ENCODE peak calls at places on chromosomes 13 and 19, in six cellular contexts. One of them, this sample, is unnamed.

GRCh38 chr13:98295371-98295770 is 118.3 kb upstream of the RNF113B start:
- DNase-seq in NB4: no peak
- DNase-seq in omental fat pad: no peak
- DNase-seq in tibial nerve: no peak
- DNase-seq in H9: no peak
- DNase-seq in fibroblast of lung: peak; percentile 41
- DNase-seq in this sample: no peak

GRCh38 chr13:91020635-91021034 is 326.9 kb upstream of the MIR17HG start:
- DNase-seq in NB4: no peak
- DNase-seq in omental fat pad: no peak
- DNase-seq in tibial nerve: no peak
- DNase-seq in H9: no peak
- DNase-seq in fibroblast of lung: no peak
- DNase-seq in this sample: no peak

GRCh38 chr13:28313579-28313978 is 175.2 kb downstream of the PAN3 start:
- DNase-seq in NB4: peak; percentile 70
- DNase-seq in omental fat pad: no peak
- DNase-seq in tibial nerve: no peak
- DNase-seq in H9: no peak
- DNase-seq in fibroblast of lung: peak; percentile 13
- DNase-seq in this sample: no peak

GRCh38 chr13:76715621-76716020 is 170.6 kb downstream of the KCTD12 start:
- DNase-seq in NB4: no peak
- DNase-seq in omental fat pad: no peak
- DNase-seq in tibial nerve: no peak
- DNase-seq in H9: no peak
- DNase-seq in fibroblast of lung: no peak
- DNase-seq in this sample: no peak

GRCh38 chr13:46552302-46552680 is 679 bp upstream of the LRCH1 start:
- DNase-seq in NB4: peak; percentile 11
- DNase-seq in omental fat pad: no peak
- DNase-seq in tibial nerve: no peak
- DNase-seq in H9: no peak
- DNase-seq in fibroblast of lung: no peak
- DNase-seq in this sample: no peak

GRCh38 chr19:2424686-2425621 is 2.4 kb downstream of the TIMM13 start:
- DNase-seq in NB4: peak; percentile 68
- DNase-seq in omental fat pad: no peak
- DNase-seq in tibial nerve: no peak
- DNase-seq in H9: peak; percentile 81
- DNase-seq in fibroblast of lung: peak; percentile 76
- DNase-seq in this sample: no peak

GRCh38 chr13:95404141-95404882 is 103.1 kb upstream of the ABCC4 start:
- DNase-seq in NB4: peak; percentile 75
- DNase-seq in omental fat pad: peak; percentile 79
- DNase-seq in tibial nerve: peak; percentile 79
- DNase-seq in H9: peak; percentile 90
- DNase-seq in fibroblast of lung: peak; percentile 58
- DNase-seq in this sample: peak; percentile 4

GRCh38 chr13:86368924-86369323 is 569.7 kb upstream of the SLITRK6 start:
- DNase-seq in NB4: no peak
- DNase-seq in omental fat pad: no peak
- DNase-seq in tibial nerve: no peak
- DNase-seq in H9: no peak
- DNase-seq in fibroblast of lung: no peak
- DNase-seq in this sample: no peak

GRCh38 chr19:28329429-28329828 is 883.5 kb downstream of the UQCRFS1 start:
- DNase-seq in NB4: no peak
- DNase-seq in omental fat pad: no peak
- DNase-seq in tibial nerve: no peak
- DNase-seq in H9: no peak
- DNase-seq in fibroblast of lung: no peak
- DNase-seq in this sample: no peak

DNA sequence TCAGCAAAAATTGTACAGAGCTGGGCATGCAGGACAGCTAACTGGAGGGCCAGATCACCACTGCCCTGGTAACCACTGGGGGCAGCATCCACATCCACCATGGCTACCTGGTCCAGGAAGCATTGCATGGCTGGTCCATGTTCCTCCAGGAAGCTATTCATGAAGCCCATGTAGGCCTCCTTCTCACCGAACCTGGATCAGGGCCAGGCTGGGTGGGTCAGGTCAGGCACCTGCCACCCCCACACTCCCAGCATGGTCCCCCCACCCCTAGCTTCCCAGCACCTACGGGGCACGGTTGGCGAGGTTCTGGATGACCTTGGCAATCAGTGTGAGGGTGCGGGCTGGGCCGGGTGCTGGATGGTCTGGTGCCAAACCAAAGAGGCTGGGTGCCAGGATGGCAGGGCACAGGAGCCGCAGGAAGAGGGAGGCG is 4.6 kb upstream of the WIZ start:
- DNase-seq in NB4: no peak
- DNase-seq in omental fat pad: no peak
- DNase-seq in tibial nerve: no peak
- DNase-seq in H9: no peak
- DNase-seq in fibroblast of lung: no peak
- DNase-seq in this sample: no peak
- TF ChIP-seq CTCF in NB4: peak; percentile 7
- TF ChIP-seq CTCF in omental fat pad: no peak
- TF ChIP-seq CTCF in tibial nerve: no peak
- TF ChIP-seq CTCF in H9: peak; percentile 44
- TF ChIP-seq CTCF in fibroblast of lung: peak; percentile 31
- TF ChIP-seq CTCF in this sample: no peak

GRCh38 chr13:113153810-113154748 is 4.4 kb upstream of the PROZ start:
- DNase-seq in NB4: peak; percentile 67
- DNase-seq in omental fat pad: peak; percentile 52
- DNase-seq in tibial nerve: peak; percentile 70
- DNase-seq in H9: peak; percentile 60
- DNase-seq in fibroblast of lung: peak; percentile 63
- DNase-seq in this sample: peak; percentile 35
- TF ChIP-seq CTCF in NB4: no peak
- TF ChIP-seq CTCF in omental fat pad: no peak
- TF ChIP-seq CTCF in tibial nerve: no peak
- TF ChIP-seq CTCF in H9: no peak
- TF ChIP-seq CTCF in fibroblast of lung: no peak
- TF ChIP-seq CTCF in this sample: no peak

GRCh38 chr19:44717603-44718002 is 18.7 kb downstream of the CEACAM16 start:
- DNase-seq in NB4: no peak
- DNase-seq in omental fat pad: no peak
- DNase-seq in tibial nerve: no peak
- DNase-seq in H9: no peak
- DNase-seq in fibroblast of lung: no peak
- DNase-seq in this sample: no peak
- TF ChIP-seq CTCF in NB4: no peak
- TF ChIP-seq CTCF in omental fat pad: no peak
- TF ChIP-seq CTCF in tibial nerve: no peak
- TF ChIP-seq CTCF in H9: no peak
- TF ChIP-seq CTCF in fibroblast of lung: no peak
- TF ChIP-seq CTCF in this sample: no peak

GRCh38 chr13:71316964-71317363 is 550.0 kb downstream of the DACH1 start:
- DNase-seq in NB4: no peak
- DNase-seq in omental fat pad: no peak
- DNase-seq in tibial nerve: no peak
- DNase-seq in H9: no peak
- DNase-seq in fibroblast of lung: no peak
- DNase-seq in this sample: no peak

GRCh38 chr13:71320452-71320851 is 546.6 kb downstream of the DACH1 start:
- DNase-seq in NB4: peak; percentile 66
- DNase-seq in omental fat pad: no peak
- DNase-seq in tibial nerve: no peak
- DNase-seq in H9: no peak
- DNase-seq in fibroblast of lung: no peak
- DNase-seq in this sample: no peak
- TF ChIP-seq CTCF in NB4: peak; percentile 59
- TF ChIP-seq CTCF in omental fat pad: no peak
- TF ChIP-seq CTCF in tibial nerve: no peak
- TF ChIP-seq CTCF in H9: peak; percentile 67
- TF ChIP-seq CTCF in fibroblast of lung: peak; percentile 57
- TF ChIP-seq CTCF in this sample: no peak

DNA sequence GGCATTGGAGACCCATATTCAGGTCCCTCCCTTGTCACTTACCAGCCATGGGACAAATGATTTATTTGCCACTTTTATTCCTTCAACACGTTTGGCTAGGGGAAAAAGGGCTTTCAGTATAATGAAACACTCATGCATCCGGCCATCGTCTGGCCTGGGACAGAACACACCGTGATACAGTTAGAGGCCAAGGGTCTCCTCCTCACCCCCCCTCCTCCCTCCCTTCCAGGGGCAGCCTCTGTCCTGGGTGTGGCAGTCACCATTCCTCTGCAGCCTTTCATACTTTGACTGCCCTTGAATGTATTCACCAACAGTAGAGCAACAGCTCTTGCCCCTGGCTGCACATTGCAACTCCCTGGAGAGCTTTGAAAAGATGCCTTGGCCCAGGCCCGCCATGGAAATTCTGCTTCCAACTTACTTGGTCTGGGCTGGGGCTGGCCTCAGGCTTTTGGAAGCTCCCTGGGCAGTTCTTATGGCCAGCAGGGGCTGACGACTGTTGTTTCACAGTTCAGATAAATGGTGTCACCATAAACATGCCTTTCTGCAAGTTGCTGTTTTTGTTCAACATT is 3.0 kb downstream of the PAK4 start:
- DNase-seq in NB4: no peak
- DNase-seq in omental fat pad: no peak
- DNase-seq in tibial nerve: no peak
- DNase-seq in H9: no peak
- DNase-seq in fibroblast of lung: no peak
- DNase-seq in this sample: no peak
- TF ChIP-seq CTCF in NB4: no peak
- TF ChIP-seq CTCF in omental fat pad: no peak
- TF ChIP-seq CTCF in tibial nerve: no peak
- TF ChIP-seq CTCF in H9: no peak
- TF ChIP-seq CTCF in fibroblast of lung: no peak
- TF ChIP-seq CTCF in this sample: no peak

GRCh38 chr19:31290926-31291590 is 58.2 kb downstream of the TSHZ3 start:
- DNase-seq in NB4: no peak
- DNase-seq in omental fat pad: no peak
- DNase-seq in tibial nerve: no peak
- DNase-seq in H9: no peak
- DNase-seq in fibroblast of lung: peak; percentile 29
- DNase-seq in this sample: no peak

GRCh38 chr19:31292639-31293185 is 56.5 kb downstream of the TSHZ3 start:
- DNase-seq in NB4: no peak
- DNase-seq in omental fat pad: no peak
- DNase-seq in tibial nerve: no peak
- DNase-seq in H9: no peak
- DNase-seq in fibroblast of lung: no peak
- DNase-seq in this sample: no peak

GRCh38 chr19:31289976-31290375 is 59.3 kb downstream of the TSHZ3 start:
- DNase-seq in NB4: no peak
- DNase-seq in omental fat pad: no peak
- DNase-seq in tibial nerve: no peak
- DNase-seq in H9: no peak
- DNase-seq in fibroblast of lung: no peak
- DNase-seq in this sample: no peak

GRCh38 chr19:31286491-31286890 is 62.7 kb downstream of the TSHZ3 start:
- DNase-seq in NB4: no peak
- DNase-seq in omental fat pad: peak; percentile 3
- DNase-seq in tibial nerve: no peak
- DNase-seq in H9: no peak
- DNase-seq in fibroblast of lung: no peak
- DNase-seq in this sample: no peak

GRCh38 chr19:31289381-31289880 is 59.8 kb downstream of the TSHZ3 start:
- DNase-seq in NB4: no peak
- DNase-seq in omental fat pad: no peak
- DNase-seq in tibial nerve: no peak
- DNase-seq in H9: no peak
- DNase-seq in fibroblast of lung: no peak
- DNase-seq in this sample: no peak
- TF ChIP-seq CTCF in NB4: no peak
- TF ChIP-seq CTCF in omental fat pad: no peak
- TF ChIP-seq CTCF in tibial nerve: no peak
- TF ChIP-seq CTCF in H9: no peak
- TF ChIP-seq CTCF in fibroblast of lung: no peak
- TF ChIP-seq CTCF in this sample: no peak

DNA sequence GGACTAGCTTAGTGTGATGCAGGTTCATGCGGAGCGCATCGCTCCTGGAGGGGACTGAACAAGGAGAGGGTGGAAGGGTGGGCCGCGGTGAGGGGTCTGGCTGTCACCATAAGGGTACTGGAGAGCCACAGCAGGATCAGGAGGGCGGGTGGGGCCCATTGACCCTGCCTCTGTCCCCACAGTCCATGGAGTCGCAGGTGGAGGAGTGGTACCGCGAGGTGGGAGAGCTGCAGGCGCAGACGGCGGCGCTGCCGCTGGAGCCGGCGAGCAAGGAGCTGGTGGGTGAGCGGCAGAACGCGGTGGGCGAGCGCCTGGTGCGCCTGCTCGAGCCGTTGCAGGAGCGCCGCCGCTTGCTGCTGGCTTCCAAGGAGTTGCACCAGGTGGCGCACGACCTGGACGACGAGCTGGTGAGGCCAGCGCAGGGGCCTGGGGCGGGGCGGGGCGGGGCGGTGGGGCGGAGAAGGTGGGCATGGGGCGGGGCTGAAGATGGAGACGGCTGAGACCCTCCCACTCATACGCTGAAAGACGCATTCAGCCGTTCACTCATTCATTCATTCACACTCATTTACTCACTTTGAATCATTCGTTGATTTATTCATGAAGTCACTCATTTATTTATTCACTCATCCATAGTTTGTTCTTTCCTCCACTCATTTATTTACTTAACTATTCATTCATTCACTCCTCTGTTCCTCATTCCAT is 27.5 kb upstream of the SHKBP1 start:
- DNase-seq in NB4: peak; percentile 68
- DNase-seq in omental fat pad: peak; percentile 40
- DNase-seq in tibial nerve: peak; percentile 24
- DNase-seq in H9: peak; percentile 96
- DNase-seq in fibroblast of lung: peak; percentile 55
- DNase-seq in this sample: no peak
- TF ChIP-seq CTCF in NB4: peak; percentile 24
- TF ChIP-seq CTCF in omental fat pad: no peak
- TF ChIP-seq CTCF in tibial nerve: peak; percentile 54
- TF ChIP-seq CTCF in H9: peak; percentile 69
- TF ChIP-seq CTCF in fibroblast of lung: peak; percentile 23
- TF ChIP-seq CTCF in this sample: no peak

This sample was measured in esophagus squamous epithelium.